ENCODE peak calls at places on chromosomes 12 and 14, in four cellular contexts. U, K, X and F are unnamed samples.

GRCh38 chr12:9673404-9674225 is 4.1 kb downstream of the CLEC2D start:
- DNase-seq in U (peak; percentile 91), K (peak; percentile 90), X (peak; percentile 55), F (peak; percentile 96)

GRCh38 chr12:104410326-104410725 is 46.4 kb upstream of the CHST11 start:
- DNase-seq in U (no peak), K (peak; percentile 29), X (no peak), F (no peak)

GRCh38 chr14:39492267-39492666 is 60.0 kb upstream of the FBXO33 start:
- DNase-seq in U (peak; percentile 84), K (peak; percentile 90), X (no peak), F (peak; percentile 85)

GRCh38 chr14:90518075-90518940 is 121.5 kb downstream of the CALM1 start:
- DNase-seq in U (no peak), K (no peak), X (peak; percentile 49), F (no peak)

GRCh38 chr12:124304314-124304790 is 9.5 kb downstream of the RFLNA start:
- DNase-seq in U (no peak), K (no peak), X (no peak), F (no peak)

GRCh38 chr12:27979145-27979544 is 6.6 kb upstream of the PTHLH start:
- DNase-seq in U (peak; percentile 52), K (no peak), X (no peak), F (no peak)

GRCh38 chr14:78614651-78615050 is 444.5 kb downstream of the NRXN3 start:
- DNase-seq in U (no peak), K (no peak), X (no peak), F (no peak)

GRCh38 chr14:97705976-97706375 is 908.8 kb downstream of the VRK1 start:
- DNase-seq in U (no peak), K (no peak), X (no peak), F (no peak)

GRCh38 chr12:98151105-98151504 is 364.3 kb upstream of the TMPO start:
- DNase-seq in U (no peak), K (no peak), X (no peak), F (no peak)

GRCh38 chr12:11653215-11653753 is 3.8 kb downstream of the ETV6 start:
- DNase-seq in U (peak; percentile 37), K (peak; percentile 21), X (peak; percentile 28), F (no peak)

GRCh38 chr14:94451826-94452225 is 774 bp downstream of the SERPINA11 start:
- DNase-seq in U (no peak), K (no peak), X (no peak), F (no peak)

GRCh38 chr12:93621986-93622385 is 49.5 kb downstream of the SOCS2 start:
- DNase-seq in U (peak; percentile 25), K (peak; percentile 24), X (no peak), F (peak; percentile 59)

GRCh38 chr12:64976131-64976530 is 145.0 kb downstream of the WIF1 start:
- DNase-seq in U (no peak), K (no peak), X (no peak), F (peak; percentile 23)

GRCh38 chr14:94560291-94560665 is 964 bp upstream of the SERPINA4 start:
- DNase-seq in U (no peak), K (no peak), X (no peak), F (no peak)

GRCh38 chr12:54583726-54584125 is 4.7 kb downstream of the PPP1R1A start:
- DNase-seq in U (no peak), K (no peak), X (no peak), F (no peak)

GRCh38 chr12:40439771-40440492 is 215.1 kb downstream of the LRRK2 start:
- DNase-seq in U (no peak), K (no peak), X (no peak), F (no peak)

GRCh38 chr12:124828264-124829007 is 35.2 kb downstream of the SCARB1 start:
- DNase-seq in U (peak; percentile 51), K (peak; percentile 58), X (peak; percentile 78), F (peak; percentile 32)

GRCh38 chr14:75981426-75981825 is 369 bp downstream of the TGFB3 start:
- DNase-seq in U (no peak), K (no peak), X (no peak), F (no peak)
- TF ChIP-seq CTCF in U (no peak), K (no peak), X (no peak), F (no peak)

GRCh38 chr14:100523131-100523530 is 64.1 kb downstream of the BEGAIN start:
- DNase-seq in U (no peak), K (no peak), X (no peak), F (no peak)
- H3K4me3 ChIP-seq in U (no peak overlapping the region), K (no peak overlapping the region), X (no peak overlapping the region), F (no peak overlapping the region)

GRCh38 chr12:126243814-126244213 is 1178.6 kb downstream of the AACS start:
- DNase-seq in U (no peak), K (no peak), X (no peak), F (no peak)
- TF ChIP-seq CTCF in U (no peak), K (no peak), X (no peak), F (no peak)

GRCh38 chr12:131432532-131433260 is 278.2 kb upstream of the SFSWAP start:
- DNase-seq in U (no peak), K (no peak), X (no peak), F (no peak)

GRCh38 chr12:131437706-131438210 is 273.1 kb upstream of the SFSWAP start:
- DNase-seq in U (no peak), K (no peak), X (no peak), F (no peak)

GRCh38 chr12:131436922-131437705 is 273.8 kb upstream of the SFSWAP start:
- DNase-seq in U (no peak), K (no peak), X (no peak), F (no peak)

GRCh38 chr12:131430158-131430772 is 280.6 kb upstream of the SFSWAP start:
- DNase-seq in U (no peak), K (no peak), X (no peak), F (no peak)

GRCh38 chr12:131434208-131435125 is 276.4 kb upstream of the SFSWAP start:
- DNase-seq in U (no peak), K (no peak), X (no peak), F (no peak)
- H3K4me3 ChIP-seq in U (no peak overlapping the region), K (no peak overlapping the region), X (no peak overlapping the region), F (no peak overlapping the region)

GRCh38 chr14:51604078-51604477 is 47.6 kb upstream of the FRMD6 start:
- DNase-seq in U (peak; percentile 99), K (peak; percentile 88), X (no peak), F (peak; percentile 55)
- TF ChIP-seq CTCF in U (no peak), K (no peak), X (no peak), F (no peak)

DNA sequence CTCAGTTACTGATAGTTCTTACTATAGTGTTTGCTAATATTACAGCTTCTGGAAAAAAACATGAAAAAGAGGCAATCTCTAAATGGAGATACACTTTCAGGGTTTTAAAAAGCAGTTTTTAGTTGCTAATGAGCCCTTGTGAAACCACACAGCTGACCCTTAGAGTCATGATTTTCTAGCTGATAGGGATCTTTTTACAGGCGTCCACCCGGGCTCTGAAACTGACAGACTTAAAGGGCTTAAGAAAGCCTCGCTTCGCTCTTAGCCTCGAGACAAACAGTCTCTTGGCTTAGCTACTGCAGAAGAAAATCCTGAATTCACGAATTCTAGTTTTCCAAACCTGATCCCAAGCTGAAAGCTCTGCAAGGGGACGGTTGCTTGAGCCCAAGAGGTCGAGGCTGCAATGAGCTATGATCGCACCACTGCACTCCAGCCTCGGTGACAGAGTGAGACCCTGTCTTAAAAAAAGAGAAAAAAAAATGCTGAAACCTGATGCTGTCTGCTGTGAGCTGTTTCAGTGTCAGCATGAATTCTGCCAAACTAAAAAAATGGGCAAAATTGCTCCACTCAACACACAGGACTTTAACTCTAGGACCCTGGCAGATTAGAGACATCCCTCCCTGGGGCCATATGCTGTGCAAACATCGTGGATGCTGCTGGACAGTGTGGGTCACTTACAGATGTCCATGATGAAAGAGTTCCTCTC is 3.0 kb upstream of the HPD start:
- DNase-seq in U (peak; percentile 18), K (no peak), X (no peak), F (peak; percentile 22)
- H3K4me3 ChIP-seq in U (peak overlapping the region; percentile 5), K (no peak overlapping the region), X (no peak overlapping the region), F (no peak overlapping the region)

GRCh38 chr12:130266751-130267150 is 70.9 kb upstream of the PIWIL1 start:
- DNase-seq in U (no peak), K (no peak), X (no peak), F (no peak)
- TF ChIP-seq CTCF in U (no peak), K (no peak), X (no peak), F (no peak)

DNA sequence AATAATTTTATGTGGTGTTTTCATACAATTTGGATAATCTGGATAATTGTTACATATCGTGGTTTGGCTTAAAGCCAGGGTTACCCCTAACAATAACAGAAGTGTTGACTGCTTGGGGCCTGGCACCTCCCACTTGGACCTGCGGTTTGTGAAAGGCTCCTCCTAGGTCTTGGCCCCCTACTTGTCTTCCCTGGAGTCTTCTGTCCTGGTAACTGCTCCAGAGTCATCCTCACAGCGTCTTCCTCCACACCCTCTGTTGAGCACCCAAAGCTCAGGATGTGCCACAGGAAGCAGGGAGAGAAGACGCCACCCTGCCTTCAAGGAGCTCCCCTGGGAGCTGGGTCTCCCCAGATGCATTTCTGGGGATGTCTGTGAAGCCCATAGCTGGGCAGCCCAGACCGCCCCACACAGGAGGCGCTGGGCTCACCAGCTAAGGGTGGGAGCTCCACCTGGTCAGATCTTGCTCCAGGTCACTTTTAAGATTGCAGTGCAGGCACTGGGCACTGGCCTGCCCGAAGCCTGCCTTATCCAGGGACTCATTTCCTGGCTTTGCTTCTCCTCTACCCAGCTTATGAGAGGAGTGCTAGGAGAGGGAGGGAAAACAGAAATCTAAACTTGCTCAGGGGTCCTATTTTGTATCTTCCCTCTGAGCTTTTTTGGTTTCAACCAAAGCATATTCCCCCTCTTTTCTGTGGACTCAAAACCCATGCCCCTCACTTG is 98.2 kb downstream of the ZFP36L1 start:
- DNase-seq in U (peak; percentile 91), K (peak; percentile 84), X (no peak), F (peak; percentile 62)
- H3K4me3 ChIP-seq in U (no peak overlapping the region), K (no peak overlapping the region), X (no peak overlapping the region), F (no peak overlapping the region)